ENCODE peak calls at places on chromosomes 11 and 22, in five cellular contexts. C is left ventricle myocardium inferior; U is cardiac muscle cell; D is CD8-positive, alpha-beta T cell; T is body of pancreas. J is an unnamed sample. For H3K9me3 and H3K4me1, the result is how much of the 10 kb centered on the place peaks cover.

GRCh38 chr11:6586434-6587359 is 16.7 kb downstream of the RRP8 start:
- DNase-seq in C (no peak), U (no peak), D (no peak), T (no peak), J (no peak)

GRCh38 chr22:41822289-41823057 is 10.4 kb upstream of the SREBF2 start:
- DNase-seq in C (no peak), U (no peak), D (peak), T (no peak), J (peak)

GRCh38 chr11:117725048-117725734 is 71.8 kb downstream of the DSCAML1 start:
- DNase-seq in C (no peak), U (no peak), D (no peak), T (no peak), J (no peak)

GRCh38 chr22:30238661-30239420 is 7.7 kb downstream of the LIF start:
- DNase-seq in C (peak), U (no peak), D (no peak), T (no peak), J (no peak)

GRCh38 chr11:32497951-32498350 is 62.6 kb upstream of the WT1 start:
- DNase-seq in C (no peak), U (no peak), D (no peak), T (no peak), J (no peak)

GRCh38 chr22:45528046-45528445 is 25.4 kb downstream of the FBLN1 start:
- DNase-seq in C (no peak), U (no peak), D (no peak), T (no peak), J (no peak)

GRCh38 chr11:106288988-106289387 is 211.5 kb downstream of the AASDHPPT start:
- DNase-seq in C (no peak), U (no peak), D (no peak), T (no peak), J (no peak)

GRCh38 chr22:20429254-20430100 is 8.1 kb downstream of the SCARF2 start:
- DNase-seq in C (peak), U (peak), D (peak), T (peak), J (peak)

GRCh38 chr11:8090756-8091155 is 9.7 kb downstream of the TUB start:
- DNase-seq in C (no peak), U (peak), D (no peak), T (peak), J (no peak)

GRCh38 chr22:10961043-10961860 is 4566.7 kb upstream of the OR11H1 start:
- DNase-seq in C (no peak), U (no peak), D (no peak), T (no peak), J (no peak)

GRCh38 chr11:60767388-60767811 is 10.7 kb downstream of the MS4A15 start:
- DNase-seq in C (no peak), U (no peak), D (no peak), T (no peak), J (no peak)

GRCh38 chr11:101618691-101619090 is 34.9 kb upstream of the TRPC6 start:
- DNase-seq in C (no peak), U (no peak), D (no peak), T (no peak), J (no peak)

GRCh38 chr22:35674335-35674734 is 26.1 kb downstream of the APOL6 start:
- DNase-seq in C (no peak), U (no peak), D (no peak), T (no peak), J (no peak)

GRCh38 chr11:69541501-69542313 is 60.2 kb downstream of the LINC01488 start:
- DNase-seq in C (no peak), U (peak), D (no peak), T (no peak), J (no peak)

GRCh38 chr22:48757581-48757980 is 1070.1 kb downstream of the BRD1 start:
- DNase-seq in C (no peak), U (no peak), D (no peak), T (no peak), J (no peak)

GRCh38 chr11:8257003-8257664 is 6.5 kb downstream of the LMO1 start:
- DNase-seq in C (no peak), U (no peak), D (no peak), T (peak), J (no peak)

GRCh38 chr11:44088871-44089270 is 6.6 kb upstream of the EXT2 start:
- DNase-seq in C (no peak), U (no peak), D (no peak), T (no peak), J (no peak)

GRCh38 chr11:8913961-8914660 is 3.1 kb downstream of the AKIP1 start:
- DNase-seq in C (no peak), U (peak), D (peak), T (no peak), J (no peak)

GRCh38 chr11:62552465-62552782 is 5.8 kb upstream of the AHNAK start:
- DNase-seq in C (peak), U (no peak), D (no peak), T (no peak), J (no peak)

GRCh38 chr11:62552931-62553838 is 6.6 kb upstream of the AHNAK start:
- DNase-seq in C (peak), U (peak), D (peak), T (peak), J (peak)

GRCh38 chr11:62554377-62554776 is 7.8 kb upstream of the AHNAK start:
- DNase-seq in C (peak), U (no peak), D (no peak), T (no peak), J (no peak)

GRCh38 chr11:62555464-62556092 is 9.0 kb upstream of the AHNAK start:
- DNase-seq in C (peak), U (peak), D (peak), T (no peak), J (peak)

GRCh38 chr11:62553839-62554361 is 7.3 kb upstream of the AHNAK start:
- DNase-seq in C (no peak), U (no peak), D (no peak), T (no peak), J (no peak)
- H3K4me3 ChIP-seq in C (peak), U (no peak), D (no peak), T (no peak), J (no peak)

GRCh38 chr11:2641623-2642022 is 58.2 kb downstream of the KCNQ1OT1 start:
- DNase-seq in C (no peak), U (no peak), D (no peak), T (no peak), J (no peak)
- H3K9me3 ChIP-seq in C (half or more), U (under half), D (under half), T (under half), J (under half)

GRCh38 chr11:64875369-64876225 is 2.8 kb downstream of the EHD1 start:
- DNase-seq in C (no peak), U (no peak), D (no peak), T (no peak), J (no peak)
- H3K4me1 ChIP-seq in C (half or more), U (half or more), D (half or more), T (under half), J (under half)

DNA sequence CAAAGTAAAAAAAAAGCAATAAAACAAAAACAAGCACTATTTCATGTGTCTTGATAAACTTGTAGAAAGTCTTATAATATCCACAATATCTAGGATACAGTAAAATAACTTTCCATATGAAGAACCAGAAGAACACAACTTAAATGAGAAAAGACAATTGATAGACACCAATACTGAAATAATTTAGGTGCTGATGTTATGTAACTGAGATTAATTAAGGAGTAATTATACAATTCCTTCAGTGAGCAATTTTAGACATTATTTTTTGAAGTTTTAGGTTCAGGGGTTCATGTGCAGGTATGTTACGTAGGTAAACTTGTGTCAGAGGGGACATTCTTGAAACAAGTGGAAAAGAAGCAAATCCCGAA is 88.3 kb upstream of the VPREB1 start:
- DNase-seq in C (no peak), U (no peak), D (no peak), T (no peak), J (no peak)
- H3K4me3 ChIP-seq in C (no peak), U (no peak), D (no peak), T (no peak), J (no peak)

DNA sequence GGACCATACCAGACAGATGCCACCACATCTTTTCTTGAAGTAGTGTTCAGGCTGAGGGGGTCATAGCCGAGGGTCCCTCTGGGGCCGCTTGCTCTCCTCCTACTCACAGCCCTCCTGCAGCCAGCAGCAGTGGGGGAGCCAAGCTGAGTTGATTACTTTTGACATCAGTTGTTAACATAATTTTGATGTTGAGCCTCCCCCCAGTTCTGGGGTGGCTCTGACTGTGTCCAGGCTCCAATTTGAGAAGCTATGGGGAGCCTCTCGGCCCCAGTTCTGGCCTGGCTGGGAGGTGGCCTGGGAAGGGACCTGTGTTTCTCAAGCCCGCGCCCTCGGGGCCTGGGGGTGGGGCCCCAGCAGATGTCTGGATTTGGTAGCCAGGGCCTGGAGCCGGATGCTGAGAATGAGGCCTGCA is 48.0 kb downstream of the KCNQ1OT1 start:
- DNase-seq in C (peak), U (no peak), D (no peak), T (no peak), J (no peak)
- H3K9me3 ChIP-seq in C (half or more), U (under half), D (under half), T (under half), J (under half)

DNA sequence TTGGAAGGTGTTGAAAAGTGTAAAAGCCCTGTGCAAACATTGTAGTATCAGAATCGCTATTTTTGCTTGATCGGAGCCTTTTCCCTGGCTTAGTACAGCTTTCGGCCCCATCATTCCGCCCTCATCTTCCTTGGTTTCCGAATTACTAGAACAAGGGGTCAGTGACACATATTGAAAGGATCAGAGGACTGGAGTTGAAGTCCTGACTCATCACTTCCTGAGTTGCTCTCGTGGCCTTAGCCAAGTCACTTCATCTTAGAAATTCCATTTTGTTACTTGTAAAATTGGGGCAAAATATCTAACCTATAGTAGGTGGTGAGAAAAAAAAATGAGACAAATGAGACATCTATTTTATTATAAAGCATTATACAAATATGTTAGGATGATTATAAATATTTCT is 375.0 kb downstream of the NTM start:
- DNase-seq in C (no peak), U (no peak), D (no peak), T (no peak), J (no peak)
- H3K4me1 ChIP-seq in C (under half), U (under half), D (under half), T (under half), J (under half)

GRCh38 chr11:1851437-1852180 is 1.3 kb upstream of the LSP1 start:
- DNase-seq in C (no peak), U (no peak), D (no peak), T (no peak), J (no peak)
- H3K4me3 ChIP-seq in C (no peak), U (no peak), D (peak), T (no peak), J (no peak)

GRCh38 chr11:134628426-134628825 is 216.4 kb upstream of the B3GAT1 start:
- DNase-seq in C (no peak), U (no peak), D (no peak), T (no peak), J (no peak)

GRCh38 chr11:134632347-134633119 is 220.5 kb upstream of the B3GAT1 start:
- DNase-seq in C (no peak), U (no peak), D (no peak), T (no peak), J (no peak)

GRCh38 chr11:134633276-134633675 is 221.2 kb upstream of the B3GAT1 start:
- DNase-seq in C (no peak), U (no peak), D (no peak), T (no peak), J (no peak)

GRCh38 chr11:134634897-134635831 is 223.1 kb upstream of the B3GAT1 start:
- DNase-seq in C (no peak), U (peak), D (no peak), T (no peak), J (no peak)

GRCh38 chr11:134630896-134631295 is 218.9 kb upstream of the B3GAT1 start:
- DNase-seq in C (no peak), U (no peak), D (no peak), T (no peak), J (peak)
- H3K9me3 ChIP-seq in C (under half), U (under half), D (under half), T (under half), J (under half)

J was measured in HAP-1.